ENCODE peak calls at places on chromosome 13, in four cellular contexts. K, Z, G and I are unnamed samples.

GRCh38 chr13:114135731-114136171 is 3.3 kb upstream of the RASA3 start:
- DNase-seq in K (peak; percentile 33), Z (no peak), G (peak; percentile 41), I (no peak)

GRCh38 chr13:99766641-99767045 is 204.9 kb downstream of the ZIC5 start:
- DNase-seq in K (no peak), Z (no peak), G (peak; percentile 76), I (no peak)

GRCh38 chr13:46106839-46107371 is 2.1 kb upstream of the CPB2 start:
- DNase-seq in K (no peak), Z (no peak), G (peak; percentile 13), I (no peak)

GRCh38 chr13:82800391-82800790 is 1081.9 kb downstream of the SLITRK1 start:
- DNase-seq in K (peak; percentile 10), Z (peak; percentile 12), G (no peak), I (no peak)

GRCh38 chr13:40394304-40394983 is 272.0 kb downstream of the FOXO1 start:
- DNase-seq in K (peak; percentile 23), Z (peak; percentile 44), G (no peak), I (no peak)

GRCh38 chr13:59112375-59112774 is 1051.4 kb downstream of the DIAPH3 start:
- DNase-seq in K (peak; percentile 100), Z (peak; percentile 36), G (peak; percentile 11), I (no peak)

GRCh38 chr13:34076319-34076718 is 258.4 kb downstream of the RFC3 start:
- DNase-seq in K (peak; percentile 79), Z (peak; percentile 66), G (peak; percentile 66), I (no peak)

GRCh38 chr13:113562085-113562749 is 22.3 kb upstream of the TFDP1 start:
- DNase-seq in K (peak; percentile 75), Z (peak; percentile 80), G (peak; percentile 86), I (peak; percentile 61)

GRCh38 chr13:33347866-33348265 is 62.3 kb upstream of the STARD13 start:
- DNase-seq in K (peak; percentile 13), Z (no peak), G (no peak), I (no peak)

GRCh38 chr13:46324976-46325375 is 62.1 kb downstream of the RUBCNL start:
- DNase-seq in K (peak; percentile 42), Z (peak; percentile 70), G (no peak), I (no peak)

GRCh38 chr13:101003566-101003965 is 329.0 kb upstream of the TMTC4 start:
- DNase-seq in K (peak; percentile 32), Z (no peak), G (no peak), I (no peak)

GRCh38 chr13:33079960-33080359 is 63.7 kb downstream of the KL start:
- DNase-seq in K (no peak), Z (no peak), G (no peak), I (no peak)

GRCh38 chr13:60335531-60335930 is 61.5 kb upstream of the TDRD3 start:
- DNase-seq in K (peak; percentile 20), Z (peak; percentile 55), G (peak; percentile 25), I (no peak)

GRCh38 chr13:39602277-39602613 is 748 bp downstream of the LHFPL6 start:
- DNase-seq in K (no peak), Z (no peak), G (no peak), I (no peak)

GRCh38 chr13:49669735-49670309 is 21.5 kb downstream of the EBPL start:
- DNase-seq in K (peak; percentile 63), Z (peak; percentile 81), G (peak; percentile 85), I (peak; percentile 40)

GRCh38 chr13:23923031-23923430 is 25.7 kb upstream of the C1QTNF9B start:
- DNase-seq in K (no peak), Z (no peak), G (no peak), I (no peak)

GRCh38 chr13:52428295-52428694 is 22.1 kb downstream of the VPS36 start:
- DNase-seq in K (peak; percentile 85), Z (no peak), G (peak; percentile 86), I (no peak)

GRCh38 chr13:69109891-69110525 is 997.6 kb upstream of the ATXN8OS start:
- DNase-seq in K (no peak), Z (no peak), G (peak; percentile 30), I (no peak)

GRCh38 chr13:93318538-93318937 is 91.9 kb downstream of the GPC6 start:
- DNase-seq in K (peak; percentile 39), Z (peak; percentile 42), G (peak; percentile 62), I (no peak)

GRCh38 chr13:90750957-90751356 is 596.5 kb upstream of the MIR17HG start:
- DNase-seq in K (no peak), Z (no peak), G (no peak), I (no peak)

GRCh38 chr13:112932971-112933370 is 36.0 kb upstream of the MCF2L start:
- DNase-seq in K (no peak), Z (no peak), G (no peak), I (no peak)

GRCh38 chr13:111853146-111853545 is 213.8 kb upstream of the SOX1 start:
- DNase-seq in K (no peak), Z (no peak), G (peak; percentile 39), I (no peak)

GRCh38 chr13:23440821-23441608 is 7.5 kb upstream of the SACS start:
- DNase-seq in K (no peak), Z (no peak), G (no peak), I (no peak)

DNA sequence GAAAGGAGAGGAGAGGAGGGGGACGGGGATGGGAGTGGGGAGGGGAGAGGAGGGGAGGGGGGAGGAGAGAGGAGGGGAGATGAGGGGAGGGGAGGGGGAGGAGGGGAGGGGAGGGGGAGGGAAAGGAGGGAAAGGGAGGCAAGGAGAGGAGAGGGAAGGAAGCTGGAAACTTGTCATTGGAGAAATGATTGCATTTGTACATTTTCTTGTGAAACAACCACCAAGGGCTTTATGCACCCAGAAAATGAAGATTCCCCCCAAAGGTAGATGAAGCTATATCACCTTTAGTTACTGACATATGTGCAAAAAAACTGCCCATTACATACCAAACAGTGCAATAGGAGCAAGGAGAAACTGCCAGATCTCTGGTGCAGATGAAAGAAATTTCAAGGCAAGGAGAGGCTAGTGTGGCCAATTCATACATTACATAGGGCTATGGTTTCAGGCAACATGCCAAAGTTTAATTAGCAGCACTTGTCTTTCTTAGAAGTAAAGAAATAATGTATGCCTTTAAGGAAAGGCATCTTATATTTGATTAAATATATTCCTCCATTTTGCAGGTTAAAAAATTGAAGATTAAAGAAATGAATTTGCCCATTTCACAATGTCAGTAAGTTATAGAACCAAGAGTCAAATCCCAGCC is 49.5 kb upstream of the STK24 start:
- DNase-seq in K (no peak), Z (no peak), G (no peak), I (no peak)
- H3K27ac ChIP-seq in K (no peak overlapping the region), Z (no peak overlapping the region), G (no peak overlapping the region), I (no peak overlapping the region)

GRCh38 chr13:110323986-110324749 is 17.1 kb downstream of the COL4A2 start:
- DNase-seq in K (no peak), Z (no peak), G (no peak), I (no peak)
- H3K4me1 ChIP-seq in K (peaks cover 46% of the 10 kb centered on the region), Z (peaks cover 66% of the 10 kb centered on the region), G (peaks cover 12% of the 10 kb centered on the region), I (no peaks in the 10 kb centered on the region)

GRCh38 chr13:97222934-97223710 is 989 bp downstream of the MBNL2 start:
- DNase-seq in K (no peak), Z (peak; percentile 67), G (no peak), I (no peak)
- H3K9ac ChIP-seq in K (peak overlapping the region; percentile 69), Z (peak overlapping the region; percentile 97), G (no peak overlapping the region), I (peak overlapping the region; percentile 86)

GRCh38 chr13:75789451-75790197 is 153.5 kb downstream of the LMO7 start:
- DNase-seq in K (peak; percentile 29), Z (peak; percentile 10), G (no peak), I (no peak)
- H3K27ac ChIP-seq in K (no peak overlapping the region), Z (peak overlapping the region; percentile 59), G (no peak overlapping the region), I (no peak overlapping the region)

DNA sequence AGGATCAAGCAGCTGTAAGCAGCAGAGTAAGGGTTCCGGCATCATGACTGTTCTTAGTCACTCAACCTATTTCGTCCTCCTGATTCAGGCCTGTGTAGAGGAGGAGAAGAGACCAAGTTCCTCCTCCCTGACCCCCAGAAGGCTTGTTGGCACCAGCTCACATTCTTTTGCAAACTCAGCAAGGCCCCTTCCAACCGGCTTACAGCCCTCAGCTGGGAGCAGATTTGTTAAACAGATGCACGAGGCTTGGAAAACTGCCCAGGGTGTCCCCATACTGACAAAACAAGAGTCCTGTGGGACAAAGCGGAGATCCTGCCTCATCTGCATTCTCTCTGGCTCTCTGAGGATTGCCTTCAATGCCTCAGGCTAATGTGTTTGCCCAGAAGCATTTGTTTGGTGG is 113.2 kb upstream of the SOX21 start:
- DNase-seq in K (peak; percentile 33), Z (no peak), G (peak; percentile 66), I (peak; percentile 28)
- H3K4me1 ChIP-seq in K (no peaks in the 10 kb centered on the region), Z (no peaks in the 10 kb centered on the region), G (no peaks in the 10 kb centered on the region), I (no peaks in the 10 kb centered on the region)

GRCh38 chr13:21361123-21361522 is 98.0 kb downstream of the ZDHHC20 start:
- DNase-seq in K (no peak), Z (no peak), G (no peak), I (no peak)
- H3K9ac ChIP-seq in K (no peak overlapping the region), Z (no peak overlapping the region), G (no peak overlapping the region), I (no peak overlapping the region)

GRCh38 chr13:76825415-76825814 is 60.8 kb downstream of the KCTD12 start:
- DNase-seq in K (peak; percentile 30), Z (peak; percentile 30), G (no peak), I (no peak)
- H3K27ac ChIP-seq in K (no peak overlapping the region), Z (no peak overlapping the region), G (no peak overlapping the region), I (no peak overlapping the region)

GRCh38 chr13:21015284-21015683 is 46.1 kb downstream of the LATS2 start:
- DNase-seq in K (peak; percentile 75), Z (peak; percentile 77), G (no peak), I (no peak)
- H3K4me1 ChIP-seq in K (peaks cover 47% of the 10 kb centered on the region), Z (peaks cover 85% of the 10 kb centered on the region), G (no peaks in the 10 kb centered on the region), I (no peaks in the 10 kb centered on the region)

GRCh38 chr13:28532226-28533048 is 37.5 kb upstream of the FLT1 start:
- DNase-seq in K (no peak), Z (peak; percentile 55), G (peak; percentile 44), I (no peak)
- H3K9ac ChIP-seq in K (peak overlapping the region; percentile 42), Z (peak overlapping the region; percentile 35), G (peak overlapping the region; percentile 28), I (no peak overlapping the region)

DNA sequence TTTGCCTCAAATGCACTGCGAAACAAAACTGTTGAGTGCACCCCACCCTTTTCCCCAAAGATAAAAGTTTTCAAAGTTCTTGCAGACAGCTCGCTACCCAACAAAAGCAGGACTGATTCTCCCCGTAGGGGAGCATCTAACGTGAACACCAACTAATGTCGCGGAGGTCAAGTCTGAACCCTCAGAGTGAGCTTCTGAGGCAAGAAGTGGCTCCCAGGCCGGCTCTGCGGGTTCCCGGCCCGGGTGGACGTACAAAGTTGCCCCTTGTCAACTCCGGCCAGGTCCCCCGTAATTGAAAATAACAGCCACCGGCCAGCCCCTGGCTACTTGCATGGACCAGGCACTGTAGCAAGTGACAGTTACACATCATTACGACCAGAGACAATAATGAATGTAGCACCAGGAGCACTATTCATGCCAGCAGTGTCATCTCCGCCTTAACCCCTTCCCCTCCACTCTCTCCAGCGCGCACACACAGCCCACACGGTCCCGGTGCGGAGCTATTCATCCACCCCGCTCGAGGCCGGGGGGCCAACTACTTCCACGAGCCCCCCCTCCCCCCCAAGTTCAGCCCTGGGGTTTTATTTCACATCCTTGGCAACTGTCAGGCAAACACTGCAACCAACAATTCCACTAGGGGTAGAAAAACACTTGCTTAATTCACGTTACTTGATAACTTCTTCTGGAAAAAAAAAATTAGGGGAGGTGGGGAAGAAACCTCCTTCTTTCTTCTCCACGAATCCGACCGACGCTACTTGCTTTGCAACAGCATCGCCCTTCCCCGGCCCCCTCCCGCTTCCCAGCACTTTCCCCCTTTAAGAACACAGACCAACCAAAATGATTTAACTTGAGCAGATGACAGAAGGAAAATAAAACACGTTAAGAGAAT is 1.2 kb downstream of the KLF12 start:
- DNase-seq in K (peak; percentile 68), Z (peak; percentile 64), G (peak; percentile 75), I (peak; percentile 44)
- H3K27ac ChIP-seq in K (peak overlapping the region; percentile 85), Z (peak overlapping the region; percentile 86), G (no peak overlapping the region), I (peak overlapping the region; percentile 92)